ENCODE peak calls at places on chromosomes 11 and 22, in nine cellular contexts. O is amniotic stem cell; P is SW 1271; J is kidney epithelial cell; F is KBM-7; N is GM12892; T is right atrium auricular region; D is stimulated activated CD8-positive, alpha-beta memory T cell treated with anti-CD3 and anti-CD28 coated beads, Interleukin-4, amount 100 ng/mL, for 24 hours; X is stromal cell of bone marrow. R is an unnamed sample.
A peak's percentile ranks its signal among the peaks of the same experiment; 100 is the strongest.

GRCh38 chr22:24370426-24370825 is 57.0 kb upstream of the ADORA2A start:
- DNase-seq in O (no peak), P (no peak), J (no peak), F (peak; percentile 13), N (no peak), T (no peak), D (no peak), X (peak; percentile 13), R (no peak)

GRCh38 chr11:12029738-12030363 is 21.4 kb upstream of the DKK3 start:
- DNase-seq in O (no peak), P (no peak), J (peak; percentile 31), F (no peak), N (no peak), T (no peak), D (no peak), X (peak; percentile 73), R (no peak)

GRCh38 chr22:17815703-17816254 is 41.5 kb upstream of the BID start:
- DNase-seq in O (no peak), P (no peak), J (no peak), F (no peak), N (no peak), T (no peak), D (no peak), X (no peak), R (no peak)

GRCh38 chr11:128715691-128716153 is 21.9 kb downstream of the FLI1 start:
- DNase-seq in O (no peak), P (no peak), J (no peak), F (no peak), N (no peak), T (no peak), D (no peak), X (peak; percentile 43), R (no peak)

GRCh38 chr11:88231894-88232482 is 56.7 kb upstream of the RAB38 start:
- DNase-seq in O (no peak), P (no peak), J (no peak), F (peak; percentile 44), N (no peak), T (no peak), D (no peak), X (peak; percentile 18), R (no peak)

GRCh38 chr11:73147771-73148681 is 5.9 kb upstream of the FCHSD2 start:
- DNase-seq in O (no peak), P (no peak), J (no peak), F (no peak), N (no peak), T (peak; percentile 59), D (no peak), X (no peak), R (no peak)

GRCh38 chr11:60899021-60899936 is 7.1 kb downstream of the PRPF19 start:
- DNase-seq in O (peak; percentile 22), P (peak; percentile 30), J (no peak), F (peak; percentile 80), N (no peak), T (no peak), D (no peak), X (peak; percentile 53), R (no peak)

GRCh38 chr11:76167590-76167989 is 38.7 kb downstream of the WNT11 start:
- DNase-seq in O (no peak), P (no peak), J (no peak), F (no peak), N (no peak), T (no peak), D (no peak), X (no peak), R (no peak)

GRCh38 chr11:115721309-115722007 is 217.2 kb upstream of the CADM1 start:
- DNase-seq in O (no peak), P (no peak), J (no peak), F (no peak), N (no peak), T (no peak), D (no peak), X (no peak), R (no peak)

GRCh38 chr22:20456064-20456721 is 18.6 kb upstream of the SCARF2 start:
- DNase-seq in O (no peak), P (no peak), J (peak; percentile 38), F (peak; percentile 80), N (no peak), T (peak; percentile 81), D (peak; percentile 66), X (peak; percentile 52), R (no peak)

GRCh38 chr11:116207781-116208180 is 565.0 kb downstream of the BUD13 start:
- DNase-seq in O (no peak), P (no peak), J (no peak), F (no peak), N (no peak), T (no peak), D (no peak), X (no peak), R (no peak)